ENCODE peak calls at places on chromosomes 12 and 14, in ten cellular contexts. E, W, N, P, C, Q, M, L, O and X are unnamed samples.

GRCh38 chr12:1503281-1503711 is 91.1 kb downstream of the FBXL14 start:
- DNase-seq in E (no peak), W (no peak), C (no peak), N (no peak), P (no peak), L (no peak), M (no peak), O (no peak), Q (peak), X (no peak)

GRCh38 chr12:44433647-44434046 is 442.5 kb downstream of the NELL2 start:
- DNase-seq in N (no peak), M (no peak), E (no peak), W (no peak), Q (no peak), O (no peak), C (no peak), P (no peak), L (no peak), X (no peak)

GRCh38 chr14:65277027-65277426 is 135.5 kb upstream of the FUT8 start:
- DNase-seq in L (no peak), E (no peak), W (no peak), C (no peak), P (no peak), O (no peak), N (no peak), M (no peak), Q (no peak), X (no peak)

GRCh38 chr14:99189201-99189801 is 82.7 kb downstream of the BCL11B start:
- DNase-seq in Q (no peak), E (peak), M (no peak), N (no peak), L (peak), C (no peak), O (no peak), P (no peak), W (no peak), X (no peak)

GRCh38 chr12:67220065-67220464 is 49.1 kb upstream of the CAND1 start:
- DNase-seq in E (no peak), O (no peak), M (peak), L (no peak), N (peak), P (peak), Q (peak), C (no peak), W (peak), X (no peak)

GRCh38 chr12:14264316-14264715 is 101.2 kb upstream of the ATF7IP start:
- DNase-seq in Q (no peak), M (no peak), L (no peak), O (no peak), P (no peak), W (no peak), E (no peak), N (no peak), C (no peak), X (no peak)

GRCh38 chr12:124881123-124881522 is 17.5 kb upstream of the SCARB1 start:
- DNase-seq in P (no peak), O (no peak), C (no peak), E (no peak), Q (no peak), M (peak), N (no peak), W (no peak), L (no peak), X (no peak)

GRCh38 chr14:35499180-35499579 is 34.8 kb upstream of the INSM2 start:
- DNase-seq in Q (no peak), C (no peak), W (no peak), E (no peak), L (no peak), M (no peak), P (no peak), N (no peak), O (no peak), X (no peak)

GRCh38 chr12:120169946-120170345 is 24.6 kb downstream of the GCN1 start:
- DNase-seq in M (no peak), O (no peak), C (no peak), P (no peak), N (no peak), L (no peak), E (no peak), Q (no peak), W (no peak), X (no peak)

GRCh38 chr12:46149905-46150304 is 118.9 kb downstream of the SLC38A1 start:
- DNase-seq in W (no peak), E (no peak), O (no peak), P (no peak), N (no peak), Q (no peak), M (no peak), C (no peak), L (no peak), X (no peak)

DNA sequence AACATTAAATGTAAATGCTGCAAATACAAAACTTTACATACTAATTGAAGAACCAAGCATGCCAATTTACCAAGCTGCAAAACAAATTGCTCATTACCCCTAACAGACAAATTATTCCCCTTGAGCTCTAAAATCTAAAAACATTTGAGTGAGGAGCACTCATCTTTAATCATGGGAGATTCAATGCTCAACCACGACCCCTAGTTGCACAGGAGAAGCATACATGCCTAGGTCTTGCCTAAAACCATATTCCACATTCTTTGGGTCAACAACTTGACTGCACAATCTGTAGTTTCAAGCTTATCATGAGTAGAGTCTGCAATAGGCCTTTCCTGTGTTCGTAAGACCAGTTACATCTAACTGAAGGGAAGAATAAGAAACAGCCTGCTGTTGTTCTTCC is 69.7 kb downstream of the MGAT4C start:
- DNase-seq in M (no peak), N (no peak), C (no peak), W (no peak), E (no peak), P (no peak), Q (no peak), O (no peak), L (no peak), X (no peak)
- TF ChIP-seq CTCF in M (no peak), N (no peak), C (no peak), W (peak), E (no peak), P (no peak), Q (peak), O (no peak), L (peak), X (no peak)

DNA sequence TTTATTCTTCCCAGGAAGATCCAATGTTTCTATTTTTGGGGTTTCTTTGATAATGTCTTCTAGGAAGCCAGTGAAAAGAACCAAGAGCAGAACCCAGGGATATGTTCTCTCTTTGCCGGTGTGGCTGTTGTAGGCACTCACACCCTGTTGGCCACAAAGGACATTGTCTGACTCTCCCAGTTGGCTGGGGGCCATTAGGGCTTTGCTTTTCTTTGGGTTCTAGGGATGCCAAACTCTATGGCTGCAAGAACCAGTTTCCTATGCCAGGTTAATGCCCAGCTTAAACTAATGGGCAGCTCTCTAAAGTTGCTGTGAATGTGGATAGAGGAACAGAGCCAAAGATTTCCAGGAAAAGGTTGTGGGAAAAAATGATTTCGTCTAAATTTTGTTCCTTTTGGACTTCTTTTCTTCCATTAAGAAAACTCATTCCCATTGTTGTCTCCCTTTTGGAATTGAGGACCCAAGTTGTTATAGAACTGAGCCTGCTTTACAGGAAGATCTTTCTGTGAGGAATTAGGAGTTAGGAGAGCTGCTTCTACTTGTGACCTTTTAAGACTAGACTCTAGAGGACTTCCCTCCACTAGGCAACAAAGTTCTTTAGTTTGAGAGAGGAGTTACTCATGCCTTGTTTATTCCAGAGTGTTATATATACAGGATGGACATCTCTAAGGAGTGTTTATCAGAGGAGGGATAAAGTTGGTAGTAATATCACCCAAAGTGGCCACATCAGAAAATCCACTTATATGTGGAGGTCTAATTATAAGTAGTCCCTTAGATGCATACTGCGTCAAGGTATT is 13.1 kb downstream of the COPZ1 start:
- DNase-seq in W (no peak), C (no peak), P (no peak), O (no peak), Q (no peak), M (no peak), E (no peak), L (no peak), N (no peak), X (no peak)
- TF ChIP-seq CTCF in W (no peak), C (no peak), P (no peak), O (no peak), Q (no peak), M (no peak), E (no peak), L (no peak), N (no peak), X (no peak)

DNA sequence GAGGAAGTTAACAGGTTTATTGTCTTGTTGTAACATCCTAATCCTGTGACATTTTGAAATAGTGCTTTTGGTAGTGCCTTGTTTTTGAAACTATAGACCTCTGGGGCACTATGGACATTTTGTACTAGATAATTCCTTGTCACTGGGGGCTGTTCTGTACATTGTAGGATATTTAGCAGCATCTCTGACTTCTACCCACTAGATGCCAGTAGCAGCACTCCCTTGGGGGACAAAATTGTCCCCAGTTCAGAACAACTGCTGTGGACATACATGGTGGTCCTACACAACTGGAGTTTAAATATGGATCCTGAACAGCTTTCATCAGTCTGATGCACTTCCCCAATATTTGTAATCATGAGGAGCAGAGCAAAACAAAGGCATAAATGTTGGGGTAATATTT is 264.7 kb downstream of the RAD51B start:
- DNase-seq in W (no peak), Q (no peak), L (no peak), C (no peak), P (no peak), E (no peak), O (no peak), N (no peak), M (no peak), X (no peak)
- TF ChIP-seq CTCF in W (peak), Q (peak), L (peak), C (peak), P (no peak), E (no peak), O (no peak), N (no peak), M (no peak), X (no peak)

DNA sequence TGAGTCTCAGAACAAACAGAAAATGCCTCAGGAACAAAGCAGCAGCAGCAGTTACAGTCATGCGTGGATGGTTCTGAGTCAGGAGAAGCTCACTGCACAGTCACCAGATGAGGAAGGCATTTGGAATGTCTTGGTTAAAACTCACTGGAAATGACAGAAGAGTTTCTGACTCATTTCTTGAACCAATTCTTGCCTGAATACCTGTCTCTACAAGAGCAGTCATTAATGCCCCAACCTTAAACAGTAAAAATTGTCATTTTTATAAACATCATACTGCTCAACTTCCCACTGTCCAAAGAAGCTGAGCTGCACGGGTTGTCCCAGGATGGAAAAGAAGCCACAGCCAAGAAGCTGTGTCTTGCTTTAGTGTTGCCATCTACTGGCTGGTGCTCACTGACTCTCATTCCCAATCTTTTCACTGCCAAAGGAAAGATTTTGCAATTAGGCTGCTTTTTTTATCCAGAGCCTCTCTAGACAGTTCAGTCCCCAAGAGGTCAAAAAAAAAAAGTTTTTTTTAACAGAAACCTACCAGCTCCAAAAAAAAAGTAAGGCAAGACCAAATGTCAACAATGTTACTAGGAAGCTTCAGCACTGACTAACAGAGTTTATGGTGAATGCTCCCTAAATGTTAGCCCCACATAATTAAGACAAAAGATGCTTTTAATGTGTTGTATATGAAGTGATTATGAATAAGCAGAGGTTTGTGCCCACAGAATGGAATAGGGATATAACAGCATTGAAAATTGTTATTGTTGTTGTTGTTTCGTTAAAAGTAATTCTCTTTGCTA is 40.4 kb downstream of the KICS2 start:
- DNase-seq in P (peak), M (peak), Q (peak), W (peak), N (peak), C (peak), L (no peak), E (no peak), O (peak), X (no peak)
- TF ChIP-seq CTCF in P (no peak), M (no peak), Q (peak), W (peak), N (peak), C (peak), L (peak), E (no peak), O (peak), X (peak)

GRCh38 chr12:84624601-84625000 is 288.0 kb downstream of the SLC6A15 start:
- DNase-seq in N (no peak), O (no peak), E (no peak), C (no peak), L (no peak), W (no peak), Q (no peak), M (no peak), P (no peak), X (no peak)

DNA sequence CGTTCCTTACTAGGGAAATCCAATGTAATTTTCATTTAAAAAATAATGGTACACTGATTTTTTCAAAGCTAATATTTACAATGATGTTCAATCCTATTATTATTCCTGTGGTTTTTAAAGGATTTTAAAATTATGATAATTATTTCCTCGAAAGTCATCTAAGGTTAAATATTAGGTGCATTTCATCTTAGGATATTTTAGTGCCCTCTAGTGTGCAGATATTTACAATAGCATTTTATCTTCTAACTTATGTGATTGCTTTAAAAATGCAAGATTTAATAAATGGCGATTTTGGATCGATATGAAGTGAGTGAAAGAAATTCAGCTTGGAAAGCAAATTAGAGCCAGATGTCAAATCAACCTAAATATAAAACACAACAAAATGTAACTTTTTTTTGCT is 293.5 kb downstream of the SLC6A15 start:
- DNase-seq in W (no peak), E (no peak), L (no peak), P (no peak), O (no peak), Q (no peak), M (no peak), C (peak), N (no peak), X (no peak)
- TF ChIP-seq CTCF in W (peak), E (no peak), L (peak), P (no peak), O (no peak), Q (peak), M (peak), C (no peak), N (no peak), X (peak)

GRCh38 chr14:67133595-67134441 is 55.4 kb upstream of the GARIN2 start:
- DNase-seq in C (no peak), L (no peak), Q (no peak), E (no peak), W (no peak), N (no peak), P (no peak), O (no peak), M (no peak), X (no peak)

GRCh38 chr14:67137744-67138371 is 51.4 kb upstream of the GARIN2 start:
- DNase-seq in L (no peak), Q (no peak), O (no peak), P (no peak), C (peak), M (no peak), N (no peak), E (no peak), W (no peak), X (no peak)
- TF ChIP-seq CTCF in L (peak), Q (peak), O (no peak), P (peak), C (peak), M (peak), N (peak), E (no peak), W (peak), X (peak)

GRCh38 chr12:102480401-102480800 is at the start of gene IGF1:
- DNase-seq in L (no peak), P (no peak), O (no peak), Q (no peak), N (no peak), W (no peak), M (peak), C (no peak), E (no peak), X (no peak)
- TF ChIP-seq CTCF in L (peak), P (no peak), O (no peak), Q (no peak), N (no peak), W (no peak), M (no peak), C (no peak), E (no peak), X (no peak)